ENCODE peak calls at places on chromosomes 6 and 20, in nine cellular contexts. M is suprapubic skin, O is H1, D is uterus, F is Peyer's patch, I is adrenal gland, J is ovary, B is IMR-90, S is HepG2. X is an unnamed sample.

GRCh38 chr20:52454660-52455059 is 263.1 kb upstream of the ZFP64 start:
- DNase-seq in M (no peak), O (no peak), D (no peak), F (no peak), I (no peak), J (no peak), B (peak; percentile 80), S (no peak), X (no peak)

GRCh38 chr20:23434521-23435313 is 4.8 kb upstream of the CSTL1 start:
- DNase-seq in M (no peak), O (no peak), D (no peak), F (no peak), I (no peak), J (no peak), B (no peak), S (no peak), X (no peak)

GRCh38 chr6:160129886-160130615 is 8.4 kb downstream of the SLC22A1 start:
- DNase-seq in M (no peak), O (no peak), D (no peak), F (no peak), I (peak; percentile 4), J (no peak), B (no peak), S (no peak), X (no peak)

GRCh38 chr6:56507517-56507916 is 135.2 kb downstream of the DST start:
- DNase-seq in M (no peak), O (no peak), D (no peak), F (no peak), I (peak; percentile 40), J (no peak), B (no peak), S (no peak), X (no peak)

GRCh38 chr6:113734886-113735481 is 122.2 kb upstream of the MARCKS start:
- DNase-seq in M (no peak), O (peak; percentile 14), D (no peak), F (no peak), I (no peak), J (no peak), B (peak; percentile 45), S (no peak), X (no peak)

GRCh38 chr6:145964948-145965366 is 799 bp upstream of the SHPRH start:
- DNase-seq in M (no peak), O (no peak), D (no peak), F (no peak), I (peak; percentile 12), J (no peak), B (no peak), S (no peak), X (no peak)

GRCh38 chr6:11298651-11299420 is 66.4 kb upstream of the NEDD9 start:
- DNase-seq in M (no peak), O (peak; percentile 50), D (no peak), F (no peak), I (no peak), J (no peak), B (no peak), S (peak; percentile 98), X (no peak)

GRCh38 chr20:63701329-63702035 is 5.0 kb downstream of the TNFRSF6B start:
- DNase-seq in M (peak; percentile 60), O (no peak), D (peak; percentile 16), F (no peak), I (peak; percentile 16), J (no peak), B (no peak), S (no peak), X (peak; percentile 64)

GRCh38 chr6:128516514-128516898 is 3.9 kb downstream of the PTPRK start:
- DNase-seq in M (no peak), O (no peak), D (no peak), F (no peak), I (no peak), J (no peak), B (peak; percentile 48), S (peak; percentile 78), X (no peak)

GRCh38 chr6:40960784-40961430 is 78.1 kb downstream of the UNC5CL start:
- DNase-seq in M (no peak), O (no peak), D (no peak), F (no peak), I (no peak), J (no peak), B (peak; percentile 23), S (peak; percentile 34), X (no peak)

GRCh38 chr6:42278131-42278853 is 60.6 kb upstream of the MRPS10 start:
- DNase-seq in M (no peak), O (no peak), D (no peak), F (no peak), I (no peak), J (no peak), B (no peak), S (no peak), X (no peak)

GRCh38 chr6:42281016-42281533 is 63.4 kb upstream of the MRPS10 start:
- DNase-seq in M (no peak), O (no peak), D (no peak), F (no peak), I (no peak), J (no peak), B (no peak), S (no peak), X (no peak)

GRCh38 chr6:42279144-42279781 is 61.6 kb upstream of the MRPS10 start:
- DNase-seq in M (no peak), O (no peak), D (peak; percentile 39), F (peak; percentile 83), I (peak; percentile 69), J (peak; percentile 58), B (peak; percentile 71), S (no peak), X (peak; percentile 71)

GRCh38 chr6:42281570-42281969 is 63.9 kb upstream of the MRPS10 start:
- DNase-seq in M (no peak), O (no peak), D (no peak), F (no peak), I (no peak), J (no peak), B (no peak), S (no peak), X (no peak)

GRCh38 chr6:42279966-42280629 is 62.4 kb upstream of the MRPS10 start:
- DNase-seq in M (no peak), O (no peak), D (peak; percentile 38), F (peak; percentile 59), I (no peak), J (peak; percentile 59), B (peak; percentile 59), S (no peak), X (peak; percentile 79)
- H3K27ac ChIP-seq in M (no peak overlapping the region), O (no peak overlapping the region), D (peak overlapping the region; percentile 50), F (peak overlapping the region; percentile 63), I (peak overlapping the region; percentile 68), J (peak overlapping the region; percentile 49), B (peak overlapping the region; percentile 38), S (no peak overlapping the region), X (no peak overlapping the region)

GRCh38 chr6:87826376-87826775 is 124.3 kb upstream of the AKIRIN2 start:
- DNase-seq in M (no peak), O (no peak), D (no peak), F (no peak), I (no peak), J (no peak), B (peak; percentile 16), S (peak; percentile 75), X (no peak)

GRCh38 chr6:87828044-87828443 is 126.0 kb upstream of the AKIRIN2 start:
- DNase-seq in M (no peak), O (no peak), D (no peak), F (no peak), I (no peak), J (no peak), B (no peak), S (no peak), X (no peak)

GRCh38 chr6:87825865-87826264 is 123.8 kb upstream of the AKIRIN2 start:
- DNase-seq in M (no peak), O (no peak), D (no peak), F (no peak), I (no peak), J (no peak), B (no peak), S (peak; percentile 49), X (no peak)

GRCh38 chr6:87824813-87825475 is 122.9 kb upstream of the AKIRIN2 start:
- DNase-seq in M (no peak), O (no peak), D (no peak), F (no peak), I (no peak), J (no peak), B (no peak), S (no peak), X (no peak)

DNA sequence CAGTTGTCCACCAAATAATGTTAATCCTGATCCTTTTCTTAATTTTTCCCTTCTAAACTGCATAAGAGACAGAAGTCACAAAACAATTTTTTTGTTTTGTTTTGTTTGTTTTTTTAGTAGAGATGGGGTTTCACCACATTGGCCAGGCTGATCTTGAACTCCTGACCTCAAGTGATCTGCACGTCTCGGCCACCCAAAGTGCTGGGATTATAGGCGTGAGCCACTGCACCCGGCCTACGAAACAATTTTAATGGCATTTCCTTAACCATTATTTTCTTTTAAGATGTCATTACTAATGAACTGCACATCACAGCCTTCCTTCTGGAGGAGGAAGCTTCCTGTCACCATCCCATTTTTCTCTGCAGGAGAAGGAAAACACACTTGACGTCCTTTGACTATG is 125.3 kb upstream of the AKIRIN2 start:
- DNase-seq in M (no peak), O (no peak), D (no peak), F (no peak), I (no peak), J (no peak), B (no peak), S (no peak), X (no peak)
- H3K4me3 ChIP-seq in M (no peak overlapping the region), O (no peak overlapping the region), D (no peak overlapping the region), F (no peak overlapping the region), I (no peak overlapping the region), J (no peak overlapping the region), B (no peak overlapping the region), S (no peak overlapping the region), X (no peak overlapping the region)

DNA sequence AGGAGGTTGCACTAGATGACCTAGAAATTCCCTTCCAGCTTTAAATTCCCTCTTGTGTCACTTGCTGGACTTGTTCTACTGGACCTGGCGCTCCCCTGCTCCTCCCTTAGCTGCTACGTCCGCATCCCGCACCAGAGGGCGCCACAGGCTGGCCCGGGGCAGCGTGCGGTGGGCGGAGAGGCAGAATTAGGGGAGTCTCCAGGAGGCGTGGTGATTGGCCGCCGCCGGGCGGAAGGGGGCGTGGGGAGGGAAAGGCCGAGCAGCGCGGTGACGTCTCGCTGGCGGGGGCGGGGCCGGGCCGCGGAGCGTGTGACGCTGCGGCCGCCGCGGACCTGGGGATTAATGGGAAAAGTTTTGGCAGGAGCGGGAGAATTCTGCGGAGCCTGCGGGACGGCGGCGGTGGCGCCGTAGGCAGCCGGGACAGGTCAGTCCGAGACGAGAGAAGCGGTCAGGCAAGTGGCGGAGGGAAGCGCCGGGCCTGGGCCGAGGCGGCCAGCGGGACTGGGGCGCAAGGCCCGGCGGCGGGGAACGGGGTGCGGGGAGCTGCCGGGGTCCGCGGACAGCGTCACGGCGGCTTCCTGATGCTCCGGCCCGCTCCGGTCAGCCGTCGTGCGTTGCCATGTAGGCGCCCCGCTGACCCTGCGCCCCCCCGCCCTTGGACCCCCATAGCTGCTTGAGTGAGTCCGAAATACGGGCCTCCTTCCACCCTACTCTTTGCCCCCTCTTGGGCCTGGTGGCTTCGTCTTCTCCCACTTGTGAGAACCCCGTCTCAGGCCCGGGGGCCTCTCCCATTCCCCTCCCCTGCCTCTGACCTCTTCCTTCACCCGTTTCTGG is at the start of gene PPARD:
- DNase-seq in M (peak; percentile 99), O (peak; percentile 100), D (peak; percentile 98), F (peak; percentile 99), I (peak; percentile 98), J (peak; percentile 99), B (peak; percentile 92), S (peak; percentile 93), X (peak; percentile 99)
- TF ChIP-seq POLR2A in M (no peak), O (peak; percentile 21), D (peak; percentile 92), F (peak; percentile 83), I (peak; percentile 71), J (peak; percentile 86), B (peak; percentile 93), S (peak; percentile 66), X (peak; percentile 67)

GRCh38 chr6:36609582-36609981 is 15.4 kb downstream of the SRSF3 start:
- DNase-seq in M (peak; percentile 22), O (no peak), D (no peak), F (no peak), I (peak; percentile 15), J (peak; percentile 5), B (no peak), S (no peak), X (peak; percentile 30)
- H3K27ac ChIP-seq in M (no peak overlapping the region), O (no peak overlapping the region), D (no peak overlapping the region), F (peak overlapping the region; percentile 1), I (peak overlapping the region; percentile 7), J (no peak overlapping the region), B (no peak overlapping the region), S (peak overlapping the region; percentile 62), X (peak overlapping the region; percentile 74)

X was measured in sigmoid colon.